ENCODE peak calls at places on chromosomes 1 and 21, in six cellular contexts. One of them, this sample, is unnamed.

GRCh38 chr1:172929006-172929405 is 121.7 kb downstream of the TNFSF18 start:
- DNase-seq in germinal center: no peak
- DNase-seq in NCI-H1105: no peak
- DNase-seq in iris pigment epithelial cell: peak; percentile 85
- DNase-seq in NCI-H1417: no peak
- DNase-seq in AG08396: no peak
- DNase-seq in this sample: no peak

GRCh38 chr21:37665230-37666024 is 250.8 kb downstream of the KCNJ6 start:
- DNase-seq in germinal center: no peak
- DNase-seq in NCI-H1105: no peak
- DNase-seq in iris pigment epithelial cell: no peak
- DNase-seq in NCI-H1417: no peak
- DNase-seq in AG08396: no peak
- DNase-seq in this sample: no peak

GRCh38 chr1:211920602-211921226 is 90.2 kb upstream of the LPGAT1 start:
- DNase-seq in germinal center: no peak
- DNase-seq in NCI-H1105: no peak
- DNase-seq in iris pigment epithelial cell: peak; percentile 41
- DNase-seq in NCI-H1417: no peak
- DNase-seq in AG08396: no peak
- DNase-seq in this sample: no peak

GRCh38 chr1:233780049-233780448 is 124.4 kb upstream of the SLC35F3 start:
- DNase-seq in germinal center: no peak
- DNase-seq in NCI-H1105: no peak
- DNase-seq in iris pigment epithelial cell: no peak
- DNase-seq in NCI-H1417: no peak
- DNase-seq in AG08396: no peak
- DNase-seq in this sample: no peak

GRCh38 chr1:207024202-207025143 is 8.1 kb downstream of the C1orf116 start:
- DNase-seq in germinal center: no peak
- DNase-seq in NCI-H1105: no peak
- DNase-seq in iris pigment epithelial cell: peak; percentile 23
- DNase-seq in NCI-H1417: no peak
- DNase-seq in AG08396: no peak
- DNase-seq in this sample: peak; percentile 81

GRCh38 chr1:208030320-208031091 is 119.6 kb upstream of the CD34 start:
- DNase-seq in germinal center: no peak
- DNase-seq in NCI-H1105: no peak
- DNase-seq in iris pigment epithelial cell: no peak
- DNase-seq in NCI-H1417: no peak
- DNase-seq in AG08396: peak; percentile 47
- DNase-seq in this sample: no peak

GRCh38 chr1:113278777-113279176 is 111.5 kb upstream of the MAGI3 start:
- DNase-seq in germinal center: no peak
- DNase-seq in NCI-H1105: no peak
- DNase-seq in iris pigment epithelial cell: no peak
- DNase-seq in NCI-H1417: no peak
- DNase-seq in AG08396: no peak
- DNase-seq in this sample: no peak

GRCh38 chr1:27100797-27101491 is 54.0 kb downstream of the SLC9A1 start:
- DNase-seq in germinal center: no peak
- DNase-seq in NCI-H1105: no peak
- DNase-seq in iris pigment epithelial cell: no peak
- DNase-seq in NCI-H1417: no peak
- DNase-seq in AG08396: no peak
- DNase-seq in this sample: no peak

GRCh38 chr1:88741413-88741812 is 57.3 kb downstream of the PKN2 start:
- DNase-seq in germinal center: no peak
- DNase-seq in NCI-H1105: no peak
- DNase-seq in iris pigment epithelial cell: peak; percentile 85
- DNase-seq in NCI-H1417: no peak
- DNase-seq in AG08396: no peak
- DNase-seq in this sample: no peak

GRCh38 chr1:68147534-68147933 is 84.8 kb downstream of the WLS start:
- DNase-seq in germinal center: no peak
- DNase-seq in NCI-H1105: no peak
- DNase-seq in iris pigment epithelial cell: no peak
- DNase-seq in NCI-H1417: no peak
- DNase-seq in AG08396: no peak
- DNase-seq in this sample: no peak

GRCh38 chr1:37037675-37038074 is 3.4 kb upstream of the GRIK3 start:
- DNase-seq in germinal center: no peak
- DNase-seq in NCI-H1105: peak; percentile 64
- DNase-seq in iris pigment epithelial cell: no peak
- DNase-seq in NCI-H1417: peak; percentile 48
- DNase-seq in AG08396: no peak
- DNase-seq in this sample: no peak

GRCh38 chr1:151265446-151266236 is 11.1 kb downstream of the PSMD4 start:
- DNase-seq in germinal center: no peak
- DNase-seq in NCI-H1105: no peak
- DNase-seq in iris pigment epithelial cell: no peak
- DNase-seq in NCI-H1417: no peak
- DNase-seq in AG08396: no peak
- DNase-seq in this sample: no peak

GRCh38 chr1:23548704-23549143 is 10.6 kb downstream of the ID3 start:
- DNase-seq in germinal center: no peak
- DNase-seq in NCI-H1105: no peak
- DNase-seq in iris pigment epithelial cell: peak; percentile 79
- DNase-seq in NCI-H1417: peak; percentile 69
- DNase-seq in AG08396: no peak
- DNase-seq in this sample: peak; percentile 76

GRCh38 chr1:220786337-220787068 is at the start of gene MTARC1:
- DNase-seq in germinal center: peak; percentile 43
- DNase-seq in NCI-H1105: peak; percentile 92
- DNase-seq in iris pigment epithelial cell: peak; percentile 31
- DNase-seq in NCI-H1417: peak; percentile 22
- DNase-seq in AG08396: peak; percentile 81
- DNase-seq in this sample: peak; percentile 89

GRCh38 chr21:39799178-39799577 is 54.2 kb downstream of the IGSF5 start:
- DNase-seq in germinal center: no peak
- DNase-seq in NCI-H1105: no peak
- DNase-seq in iris pigment epithelial cell: no peak
- DNase-seq in NCI-H1417: no peak
- DNase-seq in AG08396: no peak
- DNase-seq in this sample: no peak

GRCh38 chr1:22114083-22115012 is 28.5 kb downstream of the WNT4 start:
- DNase-seq in germinal center: no peak
- DNase-seq in NCI-H1105: no peak
- DNase-seq in iris pigment epithelial cell: peak; percentile 82
- DNase-seq in NCI-H1417: no peak
- DNase-seq in AG08396: no peak
- DNase-seq in this sample: no peak

GRCh38 chr1:81234237-81234636 is 566.5 kb upstream of the ADGRL2 start:
- DNase-seq in germinal center: no peak
- DNase-seq in NCI-H1105: no peak
- DNase-seq in iris pigment epithelial cell: no peak
- DNase-seq in NCI-H1417: no peak
- DNase-seq in AG08396: no peak
- DNase-seq in this sample: no peak

GRCh38 chr1:156643266-156644092 is 1.6 kb downstream of the BCAN start:
- DNase-seq in germinal center: no peak
- DNase-seq in NCI-H1105: no peak
- DNase-seq in iris pigment epithelial cell: no peak
- DNase-seq in NCI-H1417: no peak
- DNase-seq in AG08396: no peak
- DNase-seq in this sample: no peak

GRCh38 chr1:1429671-1430073 is 5.8 kb upstream of the VWA1 start:
- DNase-seq in germinal center: no peak
- DNase-seq in NCI-H1105: no peak
- DNase-seq in iris pigment epithelial cell: peak; percentile 47
- DNase-seq in NCI-H1417: no peak
- DNase-seq in AG08396: peak; percentile 71
- DNase-seq in this sample: no peak

GRCh38 chr1:230141002-230141648 is 74.1 kb downstream of the GALNT2 start:
- DNase-seq in germinal center: no peak
- DNase-seq in NCI-H1105: no peak
- DNase-seq in iris pigment epithelial cell: peak; percentile 83
- DNase-seq in NCI-H1417: no peak
- DNase-seq in AG08396: peak; percentile 32
- DNase-seq in this sample: no peak

GRCh38 chr1:37776946-37777516 is 12.1 kb upstream of the EPHA10 start:
- DNase-seq in germinal center: no peak
- DNase-seq in NCI-H1105: no peak
- DNase-seq in iris pigment epithelial cell: no peak
- DNase-seq in NCI-H1417: no peak
- DNase-seq in AG08396: no peak
- DNase-seq in this sample: no peak

GRCh38 chr1:220818421-220819173 is 31.9 kb downstream of the MTARC1 start:
- DNase-seq in germinal center: no peak
- DNase-seq in NCI-H1105: no peak
- DNase-seq in iris pigment epithelial cell: peak; percentile 77
- DNase-seq in NCI-H1417: no peak
- DNase-seq in AG08396: peak; percentile 79
- DNase-seq in this sample: peak; percentile 98

GRCh38 chr1:202104073-202104472 is 18.6 kb upstream of the GPR37L1 start:
- DNase-seq in germinal center: no peak
- DNase-seq in NCI-H1105: no peak
- DNase-seq in iris pigment epithelial cell: no peak
- DNase-seq in NCI-H1417: no peak
- DNase-seq in AG08396: no peak
- DNase-seq in this sample: no peak

GRCh38 chr1:44808063-44808937 is at the start of gene BTBD19:
- DNase-seq in germinal center: no peak
- DNase-seq in NCI-H1105: no peak
- DNase-seq in iris pigment epithelial cell: peak; percentile 93
- DNase-seq in NCI-H1417: no peak
- DNase-seq in AG08396: peak; percentile 90
- DNase-seq in this sample: peak; percentile 96

GRCh38 chr1:233613252-233614172 is at the start of gene KCNK1:
- DNase-seq in germinal center: no peak
- DNase-seq in NCI-H1105: peak; percentile 5
- DNase-seq in iris pigment epithelial cell: peak; percentile 94
- DNase-seq in NCI-H1417: no peak
- DNase-seq in AG08396: peak; percentile 57
- DNase-seq in this sample: peak; percentile 92

GRCh38 chr1:47469910-47470309 is 32.1 kb downstream of the FOXD2 start:
- DNase-seq in germinal center: no peak
- DNase-seq in NCI-H1105: no peak
- DNase-seq in iris pigment epithelial cell: no peak
- DNase-seq in NCI-H1417: no peak
- DNase-seq in AG08396: no peak
- DNase-seq in this sample: no peak

GRCh38 chr1:29703596-29703995 is 467.3 kb downstream of the PTPRU start:
- DNase-seq in germinal center: peak; percentile 24
- DNase-seq in NCI-H1105: no peak
- DNase-seq in iris pigment epithelial cell: peak; percentile 61
- DNase-seq in NCI-H1417: peak; percentile 42
- DNase-seq in AG08396: peak; percentile 82
- DNase-seq in this sample: peak; percentile 74

GRCh38 chr1:102836991-102837390 is 271.3 kb downstream of the COL11A1 start:
- DNase-seq in germinal center: no peak
- DNase-seq in NCI-H1105: no peak
- DNase-seq in iris pigment epithelial cell: no peak
- DNase-seq in NCI-H1417: no peak
- DNase-seq in AG08396: no peak
- DNase-seq in this sample: peak; percentile 50

GRCh38 chr1:85295006-85295431 is 18.6 kb upstream of the BCL10 start:
- DNase-seq in germinal center: no peak
- DNase-seq in NCI-H1105: no peak
- DNase-seq in iris pigment epithelial cell: peak; percentile 32
- DNase-seq in NCI-H1417: no peak
- DNase-seq in AG08396: no peak
- DNase-seq in this sample: no peak

GRCh38 chr1:204260601-204261197 is 46.9 kb upstream of the GOLT1A start:
- DNase-seq in germinal center: no peak
- DNase-seq in NCI-H1105: no peak
- DNase-seq in iris pigment epithelial cell: no peak
- DNase-seq in NCI-H1417: no peak
- DNase-seq in AG08396: no peak
- DNase-seq in this sample: no peak

GRCh38 chr1:93446837-93447451 is 974 bp upstream of the FNBP1L start:
- DNase-seq in germinal center: no peak
- DNase-seq in NCI-H1105: peak; percentile 73
- DNase-seq in iris pigment epithelial cell: no peak
- DNase-seq in NCI-H1417: peak; percentile 79
- DNase-seq in AG08396: peak; percentile 9
- DNase-seq in this sample: no peak

GRCh38 chr1:34147301-34147700 is 17.7 kb downstream of the CSMD2 start:
- DNase-seq in germinal center: no peak
- DNase-seq in NCI-H1105: no peak
- DNase-seq in iris pigment epithelial cell: no peak
- DNase-seq in NCI-H1417: no peak
- DNase-seq in AG08396: no peak
- DNase-seq in this sample: no peak

GRCh38 chr1:235679644-235680043 is 30.1 kb upstream of the GNG4 start:
- DNase-seq in germinal center: no peak
- DNase-seq in NCI-H1105: no peak
- DNase-seq in iris pigment epithelial cell: no peak
- DNase-seq in NCI-H1417: no peak
- DNase-seq in AG08396: no peak
- DNase-seq in this sample: peak; percentile 71

GRCh38 chr1:156815307-156815826 is 1.3 kb downstream of the SH2D2A start:
- DNase-seq in germinal center: no peak
- DNase-seq in NCI-H1105: no peak
- DNase-seq in iris pigment epithelial cell: peak; percentile 71
- DNase-seq in NCI-H1417: no peak
- DNase-seq in AG08396: peak; percentile 63
- DNase-seq in this sample: peak; percentile 81

GRCh38 chr1:151213560-151213959 is 15.2 kb downstream of the PIP5K1A start:
- DNase-seq in germinal center: no peak
- DNase-seq in NCI-H1105: no peak
- DNase-seq in iris pigment epithelial cell: no peak
- DNase-seq in NCI-H1417: no peak
- DNase-seq in AG08396: no peak
- DNase-seq in this sample: no peak

GRCh38 chr1:39866767-39867166 is 16.5 kb downstream of the TRIT1 start:
- DNase-seq in germinal center: no peak
- DNase-seq in NCI-H1105: no peak
- DNase-seq in iris pigment epithelial cell: peak; percentile 87
- DNase-seq in NCI-H1417: no peak
- DNase-seq in AG08396: peak; percentile 52
- DNase-seq in this sample: peak; percentile 10

GRCh38 chr1:218433744-218434143 is 88.6 kb downstream of the TGFB2 start:
- DNase-seq in germinal center: no peak
- DNase-seq in NCI-H1105: no peak
- DNase-seq in iris pigment epithelial cell: peak; percentile 51
- DNase-seq in NCI-H1417: no peak
- DNase-seq in AG08396: no peak
- DNase-seq in this sample: no peak

GRCh38 chr1:170303034-170303433 is 157.3 kb downstream of the NTMT2 start:
- DNase-seq in germinal center: no peak
- DNase-seq in NCI-H1105: no peak
- DNase-seq in iris pigment epithelial cell: no peak
- DNase-seq in NCI-H1417: no peak
- DNase-seq in AG08396: no peak
- DNase-seq in this sample: no peak

This sample was measured in islet precursor cell.